ENCODE peak calls at places on chromosomes 16 and 17, in ten cellular contexts. One of them, this sample, is unnamed.

GRCh38 chr16:64952177-64952576 is 169.7 kb downstream of the CDH11 start:
- DNase-seq in HS-27A: peak; percentile 8
- DNase-seq in AG09309: peak; percentile 70
- DNase-seq in LoVo: no peak
- DNase-seq in posterior cingulate gyrus: no peak
- DNase-seq in H7: no peak
- DNase-seq in mucosa of gallbladder: no peak
- DNase-seq in hepatocyte: no peak
- DNase-seq in choroid plexus epithelial cell: peak; percentile 96
- DNase-seq in astrocyte of the cerebellum: peak; percentile 22
- DNase-seq in this sample: no peak

GRCh38 chr16:65202461-65202860 is 80.6 kb upstream of the CDH11 start:
- DNase-seq in mucosa of gallbladder: no peak
- DNase-seq in LoVo: no peak
- DNase-seq in H7: no peak
- DNase-seq in AG09309: no peak
- DNase-seq in HS-27A: no peak
- DNase-seq in posterior cingulate gyrus: no peak
- DNase-seq in choroid plexus epithelial cell: no peak
- DNase-seq in astrocyte of the cerebellum: no peak
- DNase-seq in hepatocyte: no peak
- DNase-seq in this sample: no peak

GRCh38 chr17:35293151-35293837 is 50.4 kb downstream of the SLFN5 start:
- DNase-seq in posterior cingulate gyrus: no peak
- DNase-seq in H7: no peak
- DNase-seq in mucosa of gallbladder: no peak
- DNase-seq in LoVo: no peak
- DNase-seq in HS-27A: no peak
- DNase-seq in astrocyte of the cerebellum: no peak
- DNase-seq in AG09309: no peak
- DNase-seq in choroid plexus epithelial cell: no peak
- DNase-seq in hepatocyte: no peak
- DNase-seq in this sample: no peak

GRCh38 chr16:54582631-54583250 is 296.2 kb upstream of the IRX3 start:
- DNase-seq in AG09309: no peak
- DNase-seq in LoVo: no peak
- DNase-seq in H7: no peak
- DNase-seq in hepatocyte: no peak
- DNase-seq in choroid plexus epithelial cell: no peak
- DNase-seq in astrocyte of the cerebellum: peak; percentile 5
- DNase-seq in mucosa of gallbladder: no peak
- DNase-seq in posterior cingulate gyrus: no peak
- DNase-seq in HS-27A: no peak
- DNase-seq in this sample: no peak

GRCh38 chr17:323721-324139 is 28.9 kb downstream of the RPH3AL start:
- DNase-seq in LoVo: no peak
- DNase-seq in H7: no peak
- DNase-seq in HS-27A: no peak
- DNase-seq in hepatocyte: no peak
- DNase-seq in astrocyte of the cerebellum: no peak
- DNase-seq in AG09309: no peak
- DNase-seq in choroid plexus epithelial cell: no peak
- DNase-seq in mucosa of gallbladder: no peak
- DNase-seq in posterior cingulate gyrus: no peak
- DNase-seq in this sample: no peak

GRCh38 chr17:49730078-49730786 is 22.5 kb upstream of the SLC35B1 start:
- DNase-seq in H7: no peak
- DNase-seq in AG09309: peak; percentile 67
- DNase-seq in posterior cingulate gyrus: peak; percentile 23
- DNase-seq in astrocyte of the cerebellum: peak; percentile 97
- DNase-seq in mucosa of gallbladder: peak; percentile 83
- DNase-seq in choroid plexus epithelial cell: peak; percentile 94
- DNase-seq in HS-27A: no peak
- DNase-seq in LoVo: no peak
- DNase-seq in hepatocyte: no peak
- DNase-seq in this sample: no peak

GRCh38 chr17:49358638-49359247 is 3.3 kb downstream of the ZNF652 start:
- DNase-seq in mucosa of gallbladder: no peak
- DNase-seq in choroid plexus epithelial cell: peak; percentile 17
- DNase-seq in LoVo: no peak
- DNase-seq in hepatocyte: no peak
- DNase-seq in AG09309: no peak
- DNase-seq in posterior cingulate gyrus: no peak
- DNase-seq in astrocyte of the cerebellum: no peak
- DNase-seq in HS-27A: no peak
- DNase-seq in H7: no peak
- DNase-seq in this sample: no peak

GRCh38 chr16:25109643-25110042 is 1.9 kb upstream of the LCMT1 start:
- DNase-seq in HS-27A: peak; percentile 93
- DNase-seq in choroid plexus epithelial cell: peak; percentile 97
- DNase-seq in H7: no peak
- DNase-seq in hepatocyte: peak; percentile 81
- DNase-seq in mucosa of gallbladder: peak; percentile 65
- DNase-seq in astrocyte of the cerebellum: peak; percentile 81
- DNase-seq in LoVo: peak; percentile 89
- DNase-seq in AG09309: peak; percentile 86
- DNase-seq in posterior cingulate gyrus: no peak
- DNase-seq in this sample: no peak

GRCh38 chr17:16415031-16415924 is at the start of gene TRPV2:
- DNase-seq in hepatocyte: peak; percentile 32
- DNase-seq in HS-27A: no peak
- DNase-seq in astrocyte of the cerebellum: no peak
- DNase-seq in LoVo: no peak
- DNase-seq in AG09309: no peak
- DNase-seq in choroid plexus epithelial cell: no peak
- DNase-seq in H7: peak; percentile 87
- DNase-seq in posterior cingulate gyrus: no peak
- DNase-seq in mucosa of gallbladder: no peak
- DNase-seq in this sample: peak; percentile 70

GRCh38 chr17:74566132-74566753 is 1.1 kb downstream of the CD300H start:
- DNase-seq in hepatocyte: peak; percentile 61
- DNase-seq in AG09309: no peak
- DNase-seq in H7: peak; percentile 88
- DNase-seq in posterior cingulate gyrus: no peak
- DNase-seq in LoVo: peak; percentile 38
- DNase-seq in mucosa of gallbladder: peak; percentile 27
- DNase-seq in choroid plexus epithelial cell: peak; percentile 23
- DNase-seq in HS-27A: no peak
- DNase-seq in astrocyte of the cerebellum: no peak
- DNase-seq in this sample: no peak

GRCh38 chr17:65609749-65610148 is 48.3 kb upstream of the AXIN2 start:
- DNase-seq in AG09309: no peak
- DNase-seq in LoVo: peak; percentile 39
- DNase-seq in choroid plexus epithelial cell: peak; percentile 45
- DNase-seq in hepatocyte: no peak
- DNase-seq in H7: no peak
- DNase-seq in astrocyte of the cerebellum: no peak
- DNase-seq in posterior cingulate gyrus: no peak
- DNase-seq in HS-27A: no peak
- DNase-seq in mucosa of gallbladder: no peak
- DNase-seq in this sample: no peak

GRCh38 chr16:26550111-26550610 is 516.6 kb upstream of the C16orf82 start:
- DNase-seq in hepatocyte: no peak
- DNase-seq in astrocyte of the cerebellum: no peak
- DNase-seq in mucosa of gallbladder: no peak
- DNase-seq in posterior cingulate gyrus: no peak
- DNase-seq in AG09309: no peak
- DNase-seq in choroid plexus epithelial cell: no peak
- DNase-seq in H7: no peak
- DNase-seq in HS-27A: no peak
- DNase-seq in LoVo: no peak
- DNase-seq in this sample: no peak